ENCODE peak calls at places on chromosome 19, in six cellular contexts. R, V, H, X, B and A are unnamed samples.

GRCh38 chr19:4730740-4731171 is 7.1 kb upstream of the DPP9 start:
- DNase-seq in H (no peak), V (no peak), B (no peak), R (no peak), X (no peak), A (peak; percentile 42)

GRCh38 chr19:48283908-48284307 is 14.0 kb downstream of the ZNF114 start:
- DNase-seq in H (no peak), R (peak; percentile 90), V (peak; percentile 75), X (no peak), B (no peak), A (no peak)

GRCh38 chr19:18167975-18168645 is 5.5 kb upstream of the IFI30 start:
- DNase-seq in X (peak; percentile 56), R (no peak), H (peak; percentile 56), B (peak; percentile 35), V (no peak), A (no peak)

GRCh38 chr19:13553880-13554400 is 47.7 kb upstream of the CACNA1A start:
- DNase-seq in R (no peak), B (no peak), X (no peak), H (no peak), V (no peak), A (no peak)

GRCh38 chr19:35806597-35806996 is 6.0 kb downstream of the PRODH2 start:
- DNase-seq in X (no peak), V (no peak), B (no peak), H (no peak), R (no peak), A (no peak)

GRCh38 chr19:13962738-13963602 is 10.7 kb downstream of the DCAF15 start:
- DNase-seq in V (peak; percentile 62), X (peak; percentile 71), H (no peak), R (no peak), B (no peak), A (no peak)

GRCh38 chr19:3975144-3975543 is 4.2 kb upstream of the DAPK3 start:
- DNase-seq in X (peak; percentile 36), B (no peak), H (no peak), R (no peak), V (no peak), A (no peak)

GRCh38 chr19:11171144-11171543 is 15.6 kb upstream of the SPC24 start:
- DNase-seq in V (no peak), X (no peak), B (no peak), R (no peak), H (no peak), A (no peak)

GRCh38 chr19:48631254-48631653 is 5.9 kb downstream of the DBP start:
- DNase-seq in H (no peak), B (no peak), X (no peak), V (no peak), R (no peak), A (no peak)

DNA sequence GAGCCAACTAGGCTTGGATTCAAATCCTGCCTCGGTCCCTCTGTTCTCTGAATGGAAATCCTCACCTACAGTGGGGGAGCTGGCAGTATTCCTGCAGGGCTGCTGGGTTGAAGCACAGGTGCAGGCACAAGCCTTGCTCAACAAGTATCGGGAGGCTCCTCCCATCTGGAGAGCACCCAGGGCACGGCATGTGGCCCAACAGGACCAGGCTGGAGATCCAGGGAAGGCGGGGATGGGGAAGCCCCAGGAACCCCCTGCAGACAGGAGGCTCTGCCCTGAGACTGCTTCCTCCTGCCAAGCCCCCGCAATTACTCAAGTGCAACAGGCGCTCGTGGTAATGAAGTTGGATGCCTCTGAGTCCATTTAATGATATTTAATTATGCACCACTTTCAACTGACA is 128.0 kb upstream of the VSTM2B start:
- DNase-seq in H (no peak), R (no peak), V (no peak), X (no peak), B (no peak), A (no peak)
- H3K27me3 ChIP-seq in H (no peaks in the 10 kb centered on the region), R (no peaks in the 10 kb centered on the region), V (no peaks in the 10 kb centered on the region), X (no peaks in the 10 kb centered on the region), B (peaks cover 97% of the 10 kb centered on the region), A (no peaks in the 10 kb centered on the region)

DNA sequence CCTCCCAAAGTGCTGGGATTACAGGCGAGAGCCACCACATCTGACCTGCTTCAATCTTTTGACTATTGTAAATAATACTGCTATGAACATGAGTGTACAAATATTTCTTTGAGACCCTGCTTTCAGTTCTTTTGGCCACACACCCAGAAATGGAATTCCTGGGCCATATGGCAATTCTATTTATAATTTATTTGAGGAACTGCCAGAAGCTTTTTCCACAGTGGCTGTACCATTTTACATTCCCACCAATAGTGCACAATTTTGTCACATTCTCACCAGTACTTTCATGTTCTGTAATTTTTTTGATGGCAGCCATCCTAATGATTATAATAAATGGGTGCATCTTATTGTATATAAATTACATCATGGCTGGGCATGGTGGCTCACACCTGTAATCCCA is 13.7 kb upstream of the FCER2 start:
- DNase-seq in R (no peak), H (no peak), X (no peak), B (no peak), V (no peak), A (no peak)
- H3K4me3 ChIP-seq in R (no peak overlapping the region), H (no peak overlapping the region), X (no peak overlapping the region), B (no peak overlapping the region), V (no peak overlapping the region), A (no peak overlapping the region)

DNA sequence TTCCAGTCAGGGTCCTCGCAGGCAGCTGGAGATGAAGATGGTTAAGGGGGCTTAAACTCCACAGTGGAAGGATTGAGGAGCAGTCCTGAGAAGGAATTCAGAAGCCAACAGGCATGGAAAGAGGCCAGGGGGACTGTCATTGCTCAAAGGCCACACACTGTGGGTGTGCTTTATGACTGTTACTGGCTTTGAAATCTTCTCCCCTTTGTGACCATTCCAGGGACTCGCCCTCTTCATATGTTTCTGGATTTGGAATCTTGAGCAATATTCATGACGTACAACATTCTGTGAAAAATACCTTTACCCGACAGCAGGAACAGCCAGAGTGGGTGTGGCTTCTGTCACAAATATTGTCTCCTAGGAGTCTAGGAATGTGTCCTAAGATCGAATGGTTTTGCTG is 16.6 kb downstream of the CEACAM7 start:
- DNase-seq in V (no peak), B (no peak), R (no peak), X (no peak), H (no peak), A (no peak)
- H3K27me3 ChIP-seq in V (no peaks in the 10 kb centered on the region), B (peaks cover 80% of the 10 kb centered on the region), R (no peaks in the 10 kb centered on the region), X (no peaks in the 10 kb centered on the region), H (no peaks in the 10 kb centered on the region), A (peaks cover 57% of the 10 kb centered on the region)

GRCh38 chr19:43664008-43664407 is 6.0 kb downstream of the PLAUR start:
- DNase-seq in X (no peak), B (no peak), H (no peak), R (no peak), V (no peak), A (peak; percentile 33)
- H3K4me3 ChIP-seq in X (no peak overlapping the region), B (no peak overlapping the region), H (no peak overlapping the region), R (no peak overlapping the region), V (no peak overlapping the region), A (no peak overlapping the region)

GRCh38 chr19:32875428-32875827 is 5.9 kb upstream of the SLC7A9 start:
- DNase-seq in X (no peak), R (no peak), H (no peak), B (no peak), V (no peak), A (no peak)
- H3K27me3 ChIP-seq in X (no peaks in the 10 kb centered on the region), R (no peaks in the 10 kb centered on the region), H (no peaks in the 10 kb centered on the region), B (no peaks in the 10 kb centered on the region), V (no peaks in the 10 kb centered on the region), A (no peaks in the 10 kb centered on the region)

GRCh38 chr19:45094707-45095106 is 1.7 kb downstream of the PPP1R37 start:
- DNase-seq in R (no peak), X (no peak), H (no peak), B (no peak), V (no peak), A (no peak)

GRCh38 chr19:45092747-45093678 is at the start of gene PPP1R37:
- DNase-seq in B (peak; percentile 91), X (peak; percentile 96), H (peak; percentile 98), V (peak; percentile 99), R (peak; percentile 95), A (peak; percentile 93)

GRCh38 chr19:45096700-45097099 is 3.7 kb downstream of the PPP1R37 start:
- DNase-seq in R (no peak), V (no peak), B (no peak), X (no peak), H (no peak), A (no peak)

GRCh38 chr19:45095496-45096413 is 2.8 kb downstream of the PPP1R37 start:
- DNase-seq in H (no peak), V (no peak), B (no peak), R (no peak), X (no peak), A (no peak)

GRCh38 chr19:45094158-45094557 is 1.2 kb downstream of the PPP1R37 start:
- DNase-seq in V (no peak), X (no peak), B (no peak), R (no peak), H (no peak), A (no peak)
- H3K4me3 ChIP-seq in V (peak overlapping the region; percentile 94), X (peak overlapping the region; percentile 63), B (peak overlapping the region; percentile 100), R (peak overlapping the region; percentile 92), H (peak overlapping the region; percentile 92), A (peak overlapping the region; percentile 99)

DNA sequence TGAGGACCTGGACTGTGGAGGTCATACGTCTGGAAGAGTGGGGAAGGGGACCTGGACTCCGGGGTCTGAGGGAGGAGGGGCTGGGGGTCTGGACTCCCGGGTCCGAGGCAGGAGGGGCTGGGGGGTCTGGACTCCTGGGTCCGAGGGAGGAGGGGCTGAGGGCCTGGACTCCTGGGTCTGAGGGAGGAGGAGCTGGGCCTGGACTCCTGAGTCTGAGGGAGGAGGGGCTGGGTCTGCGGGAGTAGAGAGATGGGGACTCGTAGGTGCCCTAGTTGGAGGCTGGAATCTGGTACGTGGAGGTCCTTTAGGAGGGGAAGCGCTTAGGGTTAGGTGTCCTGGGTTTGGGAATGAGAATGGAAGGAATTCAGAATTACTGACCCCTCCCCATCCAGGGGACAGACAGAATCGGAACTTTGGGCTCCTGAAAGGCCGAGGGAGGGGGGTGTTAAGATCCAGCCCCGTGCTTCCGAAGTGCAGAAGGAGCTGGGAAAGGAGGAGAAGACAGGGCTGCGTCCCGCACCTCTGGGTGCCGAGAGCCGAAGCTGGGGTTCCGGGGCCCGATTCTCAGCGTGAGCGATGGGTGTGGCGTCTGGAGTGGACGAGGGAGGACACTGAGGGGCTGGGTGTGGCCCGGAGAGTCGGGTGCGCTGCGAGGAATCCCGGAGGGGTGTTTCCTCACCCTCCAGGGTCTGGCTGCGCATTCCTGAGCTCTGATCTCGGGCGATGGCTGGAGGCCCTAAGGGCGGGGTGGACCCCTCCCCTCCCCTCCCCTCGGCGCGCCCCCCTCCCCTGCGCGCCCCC is 608 bp downstream of the MYADM start:
- DNase-seq in R (no peak), X (peak; percentile 78), V (peak; percentile 52), H (peak; percentile 69), B (peak; percentile 64), A (peak; percentile 59)
- H3K27me3 ChIP-seq in R (no peaks in the 10 kb centered on the region), X (no peaks in the 10 kb centered on the region), V (no peaks in the 10 kb centered on the region), H (no peaks in the 10 kb centered on the region), B (no peaks in the 10 kb centered on the region), A (no peaks in the 10 kb centered on the region)

GRCh38 chr19:1865172-1866010 is 2.0 kb upstream of the KLF16 start:
- DNase-seq in H (no peak), B (no peak), R (no peak), X (no peak), V (no peak), A (no peak)
- H3K4me3 ChIP-seq in H (no peak overlapping the region), B (peak overlapping the region; percentile 96), R (peak overlapping the region; percentile 73), X (no peak overlapping the region), V (peak overlapping the region; percentile 73), A (peak overlapping the region; percentile 87)